ENCODE peak calls at places on chromosomes 4 and X, in five cellular contexts. H is GM23248, W is K562, S is GM12878, F is neural progenitor cell. I is an unnamed sample. For H3K4me1, the result is how much of the 10 kb centered on the place peaks cover.

GRCh38 chr4:115219315-115219840 is 106.0 kb upstream of the NDST4 start:
- DNase-seq in S (no peak), H (no peak), W (no peak), F (no peak), I (no peak)

GRCh38 chr4:94434505-94434904 is 17.2 kb upstream of the PDLIM5 start:
- DNase-seq in H (no peak), S (no peak), W (no peak), F (no peak), I (no peak)

GRCh38 chrX:133859336-133859735 is 126.1 kb downstream of the GPC3 start:
- DNase-seq in W (no peak), S (no peak), H (no peak), F (no peak), I (no peak)

GRCh38 chr4:123107444-123108252 is 185.3 kb upstream of the NUDT6 start:
- DNase-seq in S (no peak), W (no peak), F (no peak), H (no peak), I (no peak)

GRCh38 chrX:25726539-25726938 is 411.6 kb upstream of the MAGEB18 start:
- DNase-seq in S (no peak), H (no peak), W (no peak), F (no peak), I (no peak)

GRCh38 chr4:304987-305680 is at the start of gene ZNF732:
- DNase-seq in W (peak), F (no peak), H (peak), S (no peak), I (no peak)

GRCh38 chrX:54920610-54921426 is at the start of gene TRO:
- DNase-seq in W (no peak), S (no peak), H (peak), F (peak), I (no peak)

GRCh38 chrX:69237228-69237627 is 72.0 kb upstream of the PJA1 start:
- DNase-seq in W (no peak), S (no peak), H (no peak), F (no peak), I (no peak)

GRCh38 chr4:1794809-1795303 is 1.8 kb downstream of the FGFR3 start:
- DNase-seq in S (no peak), H (no peak), W (no peak), F (peak), I (no peak)

GRCh38 chr4:155667538-155668511 is 1.2 kb downstream of the GUCY1A1 start:
- DNase-seq in H (peak), W (no peak), S (no peak), F (peak), I (peak)

GRCh38 chrX:131812847-131813825 is 210.0 kb upstream of the STK26 start:
- DNase-seq in H (peak), W (peak), S (peak), F (no peak), I (peak)

GRCh38 chr4:156420557-156420956 is 466.9 kb upstream of the CTSO start:
- DNase-seq in S (no peak), H (peak), F (no peak), W (no peak), I (no peak)

GRCh38 chr4:107913283-107913899 is 18.0 kb upstream of the CYP2U1 start:
- DNase-seq in S (no peak), H (peak), W (peak), F (peak), I (peak)

GRCh38 chr4:120331486-120332281 is 265.0 kb upstream of the MAD2L1 start:
- DNase-seq in F (no peak), H (no peak), S (no peak), W (no peak), I (peak)

DNA sequence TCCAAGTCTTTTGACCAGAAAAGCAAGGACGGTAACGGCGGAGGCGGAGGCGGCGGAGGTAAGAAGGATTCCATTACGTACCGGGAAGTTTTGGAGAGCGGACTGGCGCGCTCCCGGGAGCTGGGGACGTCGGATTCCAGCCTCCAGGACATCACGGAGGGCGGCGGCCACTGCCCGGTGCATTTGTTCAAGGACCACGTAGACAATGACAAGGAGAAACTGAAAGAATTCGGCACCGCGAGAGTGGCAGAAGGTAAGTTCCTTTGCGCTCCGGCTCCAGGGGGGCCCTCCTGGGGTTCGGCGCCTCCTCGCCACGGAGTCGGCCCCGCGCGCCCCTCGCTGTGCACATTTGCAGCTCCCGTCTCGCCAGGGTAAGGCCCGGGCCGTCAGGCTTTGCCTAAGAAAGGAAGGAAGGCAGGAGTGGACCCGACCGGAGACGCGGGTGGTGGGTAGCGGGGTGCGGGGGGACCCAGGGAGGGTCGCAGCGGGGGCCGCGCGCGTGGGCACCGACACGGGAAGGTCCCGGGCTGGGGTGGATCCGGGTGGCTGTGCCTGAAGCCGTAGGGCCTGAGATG is 418 bp downstream of the SHOX start:
- DNase-seq in S (no peak), H (no peak), W (no peak), F (peak), I (no peak)
- TF ChIP-seq EZH2 in S (no peak), H (no peak), W (no peak), F (no peak), I (no peak)

GRCh38 chr4:3389186-3389878 is 52.4 kb upstream of the HGFAC start:
- DNase-seq in F (no peak), H (no peak), W (no peak), S (no peak), I (no peak)
- H3K4me1 ChIP-seq in F (half or more), H (under half), W (under half), S (under half), I (under half)

DNA sequence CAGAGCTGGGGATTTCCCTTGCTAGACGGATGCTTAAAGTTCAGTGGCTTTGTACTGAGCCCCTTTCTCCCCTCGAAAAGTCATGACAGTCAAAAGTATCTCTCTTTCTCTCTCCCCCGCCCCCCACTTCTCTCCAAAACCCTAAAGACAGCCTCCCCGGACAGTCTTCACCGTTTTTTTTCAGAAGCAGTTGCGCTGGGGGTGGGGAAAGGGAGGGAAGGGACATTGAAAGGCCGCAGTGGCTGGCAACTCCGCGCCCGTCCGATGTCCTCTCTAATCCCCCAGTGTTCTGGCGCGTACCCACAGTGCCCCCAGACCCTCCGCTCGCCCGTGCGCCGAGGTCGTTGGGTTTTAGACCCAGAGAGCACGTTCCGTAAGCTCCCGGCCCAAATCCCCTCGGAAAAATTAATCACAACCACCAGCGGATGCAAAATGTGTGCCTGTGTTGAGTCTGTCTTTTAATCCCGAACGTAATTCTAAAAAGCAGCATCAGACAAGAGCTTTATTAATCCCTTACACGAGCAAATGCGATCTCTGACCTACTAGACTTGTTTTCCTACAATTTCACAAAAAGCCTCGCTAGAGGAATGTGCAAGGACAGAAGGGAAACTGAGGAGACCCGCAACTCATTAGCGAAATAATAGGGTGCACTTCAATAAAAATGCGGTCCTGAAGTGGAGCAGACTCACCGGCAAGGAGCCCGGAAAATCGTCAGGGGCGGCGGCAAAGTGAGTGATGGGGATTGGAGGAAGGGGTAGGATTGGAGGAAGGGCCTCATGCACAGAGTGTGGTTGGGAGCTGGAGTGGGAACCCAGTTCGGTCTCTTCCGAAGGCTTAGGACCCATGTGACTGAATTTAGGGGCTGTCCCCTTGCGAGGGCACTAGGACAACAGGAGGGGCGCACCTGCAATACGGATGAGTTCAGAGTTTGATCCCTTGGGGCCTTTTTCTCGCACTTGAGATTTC is 12.2 kb upstream of the PRDM8 start:
- DNase-seq in S (no peak), H (peak), F (peak), W (no peak), I (peak)
- TF ChIP-seq EZH2 in S (peak), H (no peak), F (peak), W (no peak), I (no peak)

GRCh38 chr4:57098415-57098814 is 11.8 kb downstream of the IGFBP7 start:
- DNase-seq in S (no peak), W (no peak), H (no peak), F (no peak), I (no peak)

GRCh38 chr4:57095956-57096355 is 14.2 kb downstream of the IGFBP7 start:
- DNase-seq in H (no peak), W (no peak), F (no peak), S (no peak), I (no peak)

GRCh38 chr4:57098945-57099344 is 11.2 kb downstream of the IGFBP7 start:
- DNase-seq in S (no peak), H (peak), W (no peak), F (no peak), I (no peak)

GRCh38 chr4:57099363-57099762 is 10.8 kb downstream of the IGFBP7 start:
- DNase-seq in W (no peak), H (no peak), S (no peak), F (no peak), I (no peak)

DNA sequence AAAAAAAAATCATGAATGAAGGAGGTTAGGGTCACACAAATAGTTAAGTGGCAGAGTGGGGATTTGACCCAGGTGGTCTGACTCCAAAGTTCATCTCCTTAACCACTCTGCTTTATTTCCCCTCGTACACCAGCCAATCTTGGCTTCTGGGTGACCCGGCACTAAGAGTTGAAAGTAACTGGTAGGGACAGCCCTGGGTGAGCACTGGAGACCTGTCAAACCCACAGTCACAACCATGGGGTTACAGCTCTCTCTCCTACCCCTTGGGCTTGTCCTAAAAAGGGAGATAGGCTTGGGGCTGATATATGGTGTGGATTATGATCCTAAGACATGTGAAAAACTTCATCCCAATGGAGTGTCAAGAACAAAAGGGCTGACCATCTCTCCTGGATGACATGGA is 12.5 kb downstream of the IGFBP7 start:
- DNase-seq in W (no peak), F (no peak), H (no peak), S (no peak), I (no peak)
- H3K4me1 ChIP-seq in W (under half), F (under half), H (half or more), S (under half), I (under half)